ENCODE peak calls at places on chromosomes 16 and 17, in seven cellular contexts. W is SK-N-SH, U is H1, V is HepG2, T is K562, Y is GM12878, Z is GM12892. K is an unnamed sample.

GRCh38 chr16:22948058-22948602 is 134.2 kb downstream of the HS3ST2 start:
- DNase-seq in W (no peak), U (no peak), V (no peak), T (no peak), Y (no peak), Z (no peak), K (peak)

GRCh38 chr17:74859439-74860228 is at the start of gene GRIN2C:
- DNase-seq in W (peak), U (no peak), V (no peak), T (peak), Y (no peak), Z (no peak), K (no peak)

GRCh38 chr17:57767561-57767960 is 22.5 kb upstream of the CCDC182 start:
- DNase-seq in W (no peak), U (no peak), V (no peak), T (no peak), Y (no peak), Z (no peak), K (no peak)

GRCh38 chr16:78816499-78817441 is 717.3 kb downstream of the WWOX start:
- DNase-seq in W (no peak), U (no peak), V (no peak), T (no peak), Y (no peak), Z (no peak), K (no peak)

GRCh38 chr17:41624208-41625101 is at the start of gene KRT17:
- DNase-seq in W (no peak), U (no peak), V (no peak), T (peak), Y (no peak), Z (no peak), K (no peak)

GRCh38 chr16:17836868-17837602 is 366.3 kb upstream of the XYLT1 start:
- DNase-seq in W (no peak), U (peak), V (peak), T (no peak), Y (no peak), Z (no peak), K (no peak)

GRCh38 chr16:70681382-70682238 is 4.2 kb downstream of the MTSS2 start:
- DNase-seq in W (peak), U (no peak), V (peak), T (no peak), Y (no peak), Z (no peak), K (no peak)

GRCh38 chr17:17635126-17635525 is 43.6 kb upstream of the PEMT start:
- DNase-seq in W (no peak), U (no peak), V (no peak), T (no peak), Y (no peak), Z (no peak), K (no peak)

GRCh38 chr17:3772764-3773163 is 28.2 kb downstream of the ITGAE start:
- DNase-seq in W (no peak), U (peak), V (peak), T (no peak), Y (no peak), Z (no peak), K (no peak)

GRCh38 chr16:56558024-56558747 is 6.7 kb upstream of the MT4 start:
- DNase-seq in W (peak), U (no peak), V (no peak), T (no peak), Y (no peak), Z (no peak), K (no peak)

GRCh38 chr17:63293310-63293709 is 152.8 kb downstream of the CYB561 start:
- DNase-seq in W (no peak), U (no peak), V (no peak), T (no peak), Y (no peak), Z (no peak), K (no peak)

GRCh38 chr16:18783430-18784341 is 6.4 kb downstream of the RPS15A start:
- DNase-seq in W (no peak), U (no peak), V (no peak), T (no peak), Y (no peak), Z (no peak), K (no peak)

GRCh38 chr17:16425698-16426659 is 10.6 kb downstream of the TRPV2 start:
- DNase-seq in W (no peak), U (no peak), V (peak), T (peak), Y (no peak), Z (no peak), K (no peak)

GRCh38 chr17:64398330-64398729 is 7.7 kb upstream of the PECAM1 start:
- DNase-seq in W (no peak), U (no peak), V (no peak), T (no peak), Y (no peak), Z (no peak), K (no peak)

GRCh38 chr16:66129196-66129595 is 237.3 kb upstream of the CDH5 start:
- DNase-seq in W (no peak), U (no peak), V (no peak), T (no peak), Y (no peak), Z (no peak), K (no peak)

GRCh38 chr16:85309656-85310587 is 197.7 kb upstream of the CIBAR2 start:
- DNase-seq in W (peak), U (no peak), V (peak), T (peak), Y (no peak), Z (no peak), K (no peak)

GRCh38 chr17:41496803-41497484 is 7.2 kb upstream of the KRT36 start:
- DNase-seq in W (peak), U (peak), V (peak), T (peak), Y (peak), Z (peak), K (peak)

GRCh38 chr17:10875984-10876555 is 38.2 kb upstream of the PIRT start:
- DNase-seq in W (peak), U (no peak), V (peak), T (peak), Y (no peak), Z (peak), K (peak)

GRCh38 chr16:80947708-80948615 is 58.7 kb downstream of the CMC2 start:
- DNase-seq in W (no peak), U (no peak), V (no peak), T (no peak), Y (no peak), Z (no peak), K (no peak)

GRCh38 chr17:18066866-18067265 is 20.9 kb upstream of the DRG2 start:
- DNase-seq in W (no peak), U (no peak), V (no peak), T (no peak), Y (no peak), Z (no peak), K (no peak)

GRCh38 chr17:81962499-81963441 is 1.8 kb upstream of the NOTUM start:
- DNase-seq in W (no peak), U (no peak), V (peak), T (no peak), Y (no peak), Z (no peak), K (no peak)

GRCh38 chr17:42879596-42879985 is 21.0 kb upstream of the G6PC1 start:
- DNase-seq in W (no peak), U (no peak), V (no peak), T (no peak), Y (no peak), Z (no peak), K (no peak)

GRCh38 chr16:87127061-87127765 is 190.0 kb downstream of the C16orf95 start:
- DNase-seq in W (no peak), U (no peak), V (no peak), T (no peak), Y (no peak), Z (no peak), K (no peak)

GRCh38 chr16:3696425-3697218 is 20.7 kb downstream of the TRAP1 start:
- DNase-seq in W (no peak), U (no peak), V (peak), T (peak), Y (no peak), Z (no peak), K (no peak)

GRCh38 chr16:57766714-57767348 is 31.3 kb downstream of the KATNB1 start:
- DNase-seq in W (no peak), U (no peak), V (no peak), T (no peak), Y (no peak), Z (no peak), K (no peak)

GRCh38 chr16:3023415-3023668 is 400 bp downstream of the HCFC1R1 start:
- DNase-seq in W (no peak), U (no peak), V (no peak), T (no peak), Y (no peak), Z (no peak), K (no peak)

GRCh38 chr17:33519692-33520091 is 226.6 kb upstream of the ASIC2 start:
- DNase-seq in W (no peak), U (no peak), V (no peak), T (no peak), Y (no peak), Z (no peak), K (no peak)

GRCh38 chr17:73393962-73394361 is 82.2 kb upstream of the CDC42EP4 start:
- DNase-seq in W (peak), U (no peak), V (peak), T (no peak), Y (no peak), Z (no peak), K (no peak)

GRCh38 chr16:88923450-88923849 is 53.6 kb downstream of the CBFA2T3 start:
- DNase-seq in W (no peak), U (no peak), V (no peak), T (no peak), Y (no peak), Z (no peak), K (no peak)

GRCh38 chr16:88923926-88924833 is 52.8 kb downstream of the CBFA2T3 start:
- DNase-seq in W (no peak), U (no peak), V (peak), T (no peak), Y (no peak), Z (no peak), K (no peak)

GRCh38 chr16:88925540-88925887 is 51.5 kb downstream of the CBFA2T3 start:
- DNase-seq in W (no peak), U (no peak), V (no peak), T (no peak), Y (no peak), Z (no peak), K (no peak)

GRCh38 chr16:88926374-88926990 is 50.5 kb downstream of the CBFA2T3 start:
- DNase-seq in W (no peak), U (no peak), V (peak), T (peak), Y (no peak), Z (no peak), K (no peak)

DNA sequence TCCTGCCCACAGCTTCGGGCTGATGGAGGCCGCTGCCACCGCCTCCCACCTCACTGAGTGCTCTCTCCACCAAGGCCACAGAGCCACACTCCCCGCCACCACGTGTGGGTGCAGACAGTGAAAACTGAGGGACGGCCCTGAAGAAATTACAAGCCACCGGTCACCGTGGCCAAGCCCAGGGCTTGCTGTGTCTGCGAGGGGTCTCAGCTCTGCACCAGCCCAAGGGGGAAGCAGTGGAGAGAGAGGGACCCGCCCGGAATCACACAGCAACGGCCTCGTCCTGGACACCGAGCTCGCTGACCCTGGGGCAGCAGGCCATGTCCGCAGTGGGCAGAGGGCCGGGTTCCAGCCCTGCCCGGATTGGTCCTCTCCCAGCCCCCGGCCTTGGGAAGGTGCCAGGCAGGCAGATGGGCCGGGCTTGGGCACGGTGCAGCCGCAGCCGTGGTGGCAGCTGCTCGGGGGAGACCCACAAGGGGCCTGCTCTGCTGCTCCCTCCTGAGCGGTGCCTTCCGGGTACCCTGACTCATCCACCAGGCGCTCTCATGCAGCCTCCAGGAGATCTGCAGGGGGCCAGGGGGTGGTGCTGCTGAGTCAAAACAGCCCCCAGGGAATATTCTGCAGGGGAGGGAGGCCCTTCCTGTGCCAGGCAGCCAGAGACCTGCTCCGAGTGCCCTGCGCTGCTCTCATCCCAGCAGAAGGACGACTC is 52.0 kb downstream of the CBFA2T3 start:
- DNase-seq in W (peak), U (peak), V (peak), T (peak), Y (no peak), Z (peak), K (peak)
- TF ChIP-seq TAF1 in W (no peak), U (no peak), V (no peak), T (no peak), Y (no peak), Z (no peak), K (no peak)

DNA sequence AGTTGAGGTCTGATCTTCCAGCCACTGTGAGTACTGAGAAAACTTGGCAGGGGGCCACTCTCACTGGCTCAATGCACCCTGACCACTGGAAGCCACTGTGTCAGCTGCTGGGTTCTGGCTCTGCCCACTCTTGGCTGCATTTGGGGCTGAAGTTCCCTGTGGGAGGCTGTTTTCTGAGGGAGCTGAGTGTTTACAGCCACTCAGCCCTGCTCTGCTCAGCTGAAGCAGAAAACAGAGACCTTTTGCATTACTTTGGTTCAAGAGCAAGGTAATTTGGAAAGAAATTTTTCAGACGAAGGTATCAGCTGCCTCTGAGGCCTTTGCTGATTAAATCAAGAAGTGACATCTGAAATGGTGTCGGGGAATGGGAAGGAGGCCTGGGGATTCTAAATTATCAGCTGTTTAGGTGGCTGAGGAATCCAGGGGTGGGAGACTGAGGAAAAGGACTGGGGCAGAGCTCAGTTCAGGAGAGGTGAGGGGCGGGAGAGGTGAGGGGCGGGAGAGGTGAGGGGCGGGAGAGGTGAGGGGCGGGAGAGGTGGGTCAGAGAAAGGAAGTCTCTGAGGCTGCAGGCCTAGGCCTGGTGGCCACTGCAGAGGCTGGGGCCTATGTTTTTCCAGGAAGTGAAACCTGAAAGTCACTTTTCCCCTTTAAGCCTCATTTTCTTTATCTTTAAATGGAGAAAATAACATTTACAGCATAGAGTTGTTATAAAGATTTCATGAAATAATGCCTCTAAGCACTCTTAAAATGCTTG is at the start of gene ACSM5:
- DNase-seq in W (no peak), U (no peak), V (peak), T (no peak), Y (no peak), Z (peak), K (no peak)
- TF ChIP-seq TAF1 in W (no peak), U (no peak), V (peak), T (no peak), Y (no peak), Z (no peak), K (no peak)

DNA sequence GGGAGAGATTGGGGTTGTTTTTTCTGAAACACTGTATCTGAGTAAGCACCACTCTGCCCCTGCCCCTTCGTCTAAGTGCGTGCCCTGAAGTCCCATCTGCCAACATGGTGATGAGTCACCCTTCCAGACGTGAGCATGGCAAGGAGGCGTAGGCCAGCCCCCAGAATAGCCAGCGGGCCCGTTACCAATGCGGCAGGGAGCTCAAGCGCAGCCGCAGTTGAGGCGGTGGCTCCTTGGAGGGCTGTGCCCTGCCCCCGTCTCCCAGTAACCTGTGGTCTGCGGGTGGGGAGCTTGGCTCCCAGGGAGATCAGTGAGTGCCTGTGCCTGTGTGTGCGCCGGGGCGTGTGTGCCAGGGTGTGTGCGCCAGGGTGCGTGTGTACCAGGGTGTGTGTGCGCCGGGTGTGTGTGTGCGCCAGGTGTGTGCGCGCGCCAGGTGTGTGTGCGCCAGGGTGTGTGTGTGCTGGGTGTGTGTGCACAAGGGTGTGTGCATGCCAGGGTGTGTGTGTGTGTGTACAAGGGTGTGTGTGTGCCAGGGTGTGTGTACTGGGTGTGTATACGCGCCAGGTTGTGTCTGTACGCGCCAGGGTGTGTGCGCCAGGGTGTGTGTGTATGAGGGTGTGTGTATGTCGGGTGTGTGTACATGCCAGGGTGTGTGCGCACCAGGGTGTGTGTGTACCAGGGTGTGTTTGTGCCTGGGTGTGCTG is 98.6 kb upstream of the CHMP6 start:
- DNase-seq in W (no peak), U (no peak), V (no peak), T (no peak), Y (no peak), Z (no peak), K (no peak)
- TF ChIP-seq TAF1 in W (peak), U (no peak), V (no peak), T (no peak), Y (no peak), Z (no peak), K (no peak)

GRCh38 chr17:59763861-59764260 is 56.4 kb downstream of the VMP1 start:
- DNase-seq in W (no peak), U (no peak), V (peak), T (no peak), Y (no peak), Z (no peak), K (no peak)

GRCh38 chr17:59760164-59760563 is 52.7 kb downstream of the VMP1 start:
- DNase-seq in W (no peak), U (no peak), V (no peak), T (no peak), Y (no peak), Z (no peak), K (no peak)

GRCh38 chr17:59762826-59763374 is 55.4 kb downstream of the VMP1 start:
- DNase-seq in W (no peak), U (no peak), V (no peak), T (no peak), Y (no peak), Z (no peak), K (no peak)

GRCh38 chr17:59762022-59762825 is 54.8 kb downstream of the VMP1 start:
- DNase-seq in W (no peak), U (no peak), V (no peak), T (no peak), Y (no peak), Z (no peak), K (no peak)

DNA sequence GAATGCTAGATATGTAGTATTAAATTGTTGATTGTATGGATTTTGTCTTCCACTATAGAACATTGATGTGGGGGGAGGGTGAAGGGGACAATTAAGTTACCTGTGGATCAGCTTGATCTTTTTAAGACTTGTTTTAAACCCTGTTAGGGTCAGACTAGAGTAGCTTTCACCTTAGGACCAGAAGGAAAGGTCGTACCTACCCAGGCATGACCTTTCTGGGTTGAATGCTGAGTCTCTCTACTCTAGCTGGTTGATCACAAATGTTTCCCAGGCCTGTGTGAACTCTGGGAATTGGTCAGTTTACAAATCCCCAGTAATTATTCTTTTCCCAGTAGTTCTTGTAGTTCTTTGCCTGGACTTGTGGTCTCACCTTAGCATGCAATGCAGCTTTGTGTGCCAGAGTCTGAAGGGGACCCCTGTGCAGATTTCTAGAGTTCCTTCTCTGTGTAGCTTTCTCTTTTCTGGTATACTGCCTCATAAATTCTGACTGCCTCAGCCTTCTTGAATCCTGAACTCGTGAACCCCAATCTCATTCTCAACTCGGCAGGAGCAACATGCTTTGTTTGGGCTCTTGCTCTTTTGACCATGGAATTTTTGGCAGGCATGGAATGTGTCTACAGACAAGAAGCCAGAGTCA is 54.0 kb downstream of the VMP1 start:
- DNase-seq in W (no peak), U (no peak), V (peak), T (no peak), Y (no peak), Z (no peak), K (no peak)
- TF ChIP-seq TAF1 in W (peak), U (no peak), V (no peak), T (no peak), Y (no peak), Z (no peak), K (no peak)

GRCh38 chr17:19900809-19901208 is 33.1 kb upstream of the ULK2 start:
- DNase-seq in W (no peak), U (no peak), V (no peak), T (no peak), Y (no peak), Z (no peak), K (no peak)

GRCh38 chr17:19897901-19898300 is 30.2 kb upstream of the ULK2 start:
- DNase-seq in W (no peak), U (no peak), V (no peak), T (no peak), Y (no peak), Z (no peak), K (no peak)

GRCh38 chr17:19897108-19897854 is 29.5 kb upstream of the ULK2 start:
- DNase-seq in W (no peak), U (no peak), V (no peak), T (no peak), Y (no peak), Z (no peak), K (no peak)
- TF ChIP-seq TAF1 in W (no peak), U (no peak), V (no peak), T (no peak), Y (no peak), Z (no peak), K (no peak)

GRCh38 chr16:50548659-50549560 is 714 bp downstream of the NKD1 start:
- DNase-seq in W (peak), U (no peak), V (no peak), T (peak), Y (no peak), Z (peak), K (peak)
- TF ChIP-seq TAF1 in W (no peak), U (no peak), V (no peak), T (no peak), Y (no peak), Z (no peak), K (no peak)

GRCh38 chr17:323181-323580 is 29.4 kb downstream of the RPH3AL start:
- DNase-seq in W (no peak), U (no peak), V (no peak), T (no peak), Y (no peak), Z (no peak), K (peak)
- TF ChIP-seq TAF1 in W (no peak), U (no peak), V (no peak), T (no peak), Y (no peak), Z (no peak), K (no peak)